ENCODE peak calls at places on chromosomes 7 and 10, in four cellular contexts. T is sigmoid colon, Q is right lobe of liver, Y is IMR-90. Z is an unnamed sample.

GRCh38 chr10:3397231-3397630 is 224.6 kb upstream of the PITRM1 start:
- DNase-seq in Q (no peak), T (no peak), Y (peak; percentile 40), Z (no peak)

GRCh38 chr7:35747611-35748010 is 52.7 kb upstream of the HERPUD2 start:
- DNase-seq in T (no peak), Q (no peak), Y (no peak), Z (no peak)

GRCh38 chr10:118057351-118057750 is 10.6 kb upstream of the RAB11FIP2 start:
- DNase-seq in T (no peak), Y (no peak), Q (no peak), Z (no peak)

GRCh38 chr7:94656925-94657731 is 1.2 kb upstream of the SGCE start:
- DNase-seq in T (no peak), Y (peak; percentile 40), Q (no peak), Z (no peak)

GRCh38 chr7:108323305-108323832 is 132.9 kb downstream of the NRCAM start:
- DNase-seq in Y (no peak), Q (no peak), T (no peak), Z (no peak)

GRCh38 chr7:157801109-157801508 is 464.3 kb downstream of the DNAJB6 start:
- DNase-seq in T (no peak), Y (no peak), Q (no peak), Z (no peak)

GRCh38 chr7:118606632-118607031 is 382.1 kb downstream of the ANKRD7 start:
- DNase-seq in Y (no peak), Q (no peak), T (no peak), Z (no peak)

GRCh38 chr7:14381306-14381705 is 391.8 kb upstream of the ETV1 start:
- DNase-seq in T (no peak), Y (peak; percentile 41), Q (no peak), Z (no peak)

GRCh38 chr10:105843786-105844560 is 1202.9 kb downstream of the SORCS3 start:
- DNase-seq in T (no peak), Q (no peak), Y (no peak), Z (no peak)

GRCh38 chr7:111232249-111233084 is 141.5 kb downstream of the LRRN3 start:
- DNase-seq in Q (no peak), Y (peak; percentile 75), T (no peak), Z (no peak)

GRCh38 chr10:1050145-1050544 is 1.2 kb upstream of the IDI1 start:
- DNase-seq in T (no peak), Y (peak; percentile 42), Q (no peak), Z (no peak)

GRCh38 chr10:93718937-93719725 is 16.7 kb upstream of the FRA10AC1 start:
- DNase-seq in Q (no peak), Y (no peak), T (no peak), Z (no peak)

GRCh38 chr7:2936301-2936700 is 92.2 kb upstream of the GNA12 start:
- DNase-seq in T (peak; percentile 20), Y (no peak), Q (no peak), Z (no peak)

GRCh38 chr7:82534687-82535086 is 91.1 kb upstream of the CACNA2D1 start:
- DNase-seq in Y (peak; percentile 70), T (no peak), Q (no peak), Z (no peak)

GRCh38 chr7:133186060-133186459 is 66.8 kb upstream of the EXOC4 start:
- DNase-seq in Q (no peak), Y (no peak), T (no peak), Z (no peak)

GRCh38 chr7:19284596-19285300 is 139.5 kb upstream of the FERD3L start:
- DNase-seq in T (no peak), Y (peak; percentile 72), Q (no peak), Z (no peak)

GRCh38 chr10:17064435-17064834 is 65.2 kb downstream of the CUBN start:
- DNase-seq in Q (no peak), Y (peak; percentile 20), T (no peak), Z (no peak)

GRCh38 chr7:45181286-45181960 is 23.8 kb downstream of the RAMP3 start:
- DNase-seq in Q (peak; percentile 36), Y (no peak), T (peak; percentile 28), Z (no peak)

GRCh38 chr7:95582578-95583293 is 13.6 kb downstream of the PDK4 start:
- DNase-seq in T (peak; percentile 74), Y (no peak), Q (no peak), Z (no peak)

GRCh38 chr7:51141451-51141971 is 175.1 kb downstream of the COBL start:
- DNase-seq in Y (peak; percentile 35), Q (no peak), T (no peak), Z (no peak)

GRCh38 chr7:76133164-76133775 is 68.4 kb upstream of the SRRM3 start:
- DNase-seq in Y (no peak), Q (no peak), T (no peak), Z (no peak)

GRCh38 chr7:36962367-36962766 is 238.1 kb upstream of the AOAH start:
- DNase-seq in Q (no peak), Y (no peak), T (no peak), Z (no peak)

GRCh38 chr7:148914208-148914777 is 30.2 kb upstream of the EZH2 start:
- DNase-seq in Y (peak; percentile 85), T (no peak), Q (no peak), Z (no peak)

GRCh38 chr10:89785095-89785494 is 83.7 kb downstream of the KIF20B start:
- DNase-seq in Q (no peak), T (no peak), Y (no peak), Z (no peak)

GRCh38 chr10:23886355-23886754 is 322.6 kb upstream of the KIAA1217 start:
- DNase-seq in Y (no peak), Q (no peak), T (no peak), Z (no peak)
- TF ChIP-seq CTCF in Y (no peak), Q (no peak), T (no peak), Z (no peak)

DNA sequence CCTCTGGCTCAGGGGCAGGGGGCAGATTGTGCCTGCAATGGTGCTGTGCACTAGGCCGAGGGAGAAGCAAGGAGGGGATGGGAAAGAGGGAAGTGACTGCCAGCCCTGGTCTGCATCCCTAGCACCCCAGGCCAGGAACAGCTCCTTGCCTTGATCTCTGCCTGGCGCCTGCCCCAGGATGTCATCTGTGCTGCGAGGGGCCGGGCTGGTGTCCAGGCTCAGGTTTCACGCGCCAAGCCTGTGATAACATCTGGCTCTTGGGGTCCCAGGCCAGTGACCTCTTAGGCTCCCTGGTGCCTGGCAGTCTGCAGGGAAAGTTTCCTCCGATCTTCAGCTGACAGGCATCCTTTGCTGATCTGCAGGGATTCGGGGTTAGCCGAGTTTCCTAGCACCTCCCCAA is 193.5 kb upstream of the GPR26 start:
- DNase-seq in Q (no peak), Y (no peak), T (no peak), Z (no peak)
- H3K27ac ChIP-seq in Q (no peak overlapping the region), Y (no peak overlapping the region), T (no peak overlapping the region), Z (no peak overlapping the region)

DNA sequence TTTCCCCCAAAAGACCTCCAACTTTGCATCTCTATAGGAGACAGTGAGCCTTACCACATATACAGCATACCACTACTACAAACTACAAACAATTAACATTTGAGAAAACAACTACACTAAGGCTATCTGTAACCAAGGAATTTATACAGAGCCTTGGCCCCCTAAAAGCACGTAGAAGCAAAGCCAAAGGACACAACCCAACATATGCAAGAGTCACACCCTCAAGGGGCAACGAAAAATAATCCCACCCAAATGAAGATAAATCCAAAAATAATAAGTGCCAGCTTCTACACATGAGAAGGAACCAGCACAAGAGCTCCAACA is 149.5 kb downstream of the ZEB1 start:
- DNase-seq in T (no peak), Q (no peak), Y (no peak), Z (no peak)
- TF ChIP-seq CTCF in T (no peak), Q (no peak), Y (no peak), Z (no peak)

DNA sequence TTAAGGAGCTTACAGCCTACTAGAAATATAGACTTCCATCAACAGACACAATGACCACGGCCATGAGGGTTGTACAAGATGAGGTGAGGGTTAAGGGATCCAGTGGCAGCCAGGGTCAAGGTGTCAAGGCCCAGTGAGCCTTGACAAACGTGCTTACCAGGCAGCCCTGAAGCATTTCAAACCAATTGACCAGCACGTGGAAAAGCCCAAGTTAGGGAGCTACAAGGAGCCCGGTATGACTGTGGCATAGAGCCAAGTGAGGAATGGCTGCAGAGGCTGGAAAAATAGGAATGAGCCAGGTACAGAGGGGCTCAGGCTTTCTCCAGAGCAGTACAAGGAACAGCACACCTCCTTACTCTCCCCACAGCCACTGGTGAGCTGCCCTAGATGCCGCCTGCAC is 12.7 kb downstream of the AFAP1L2 start:
- DNase-seq in Q (no peak), T (peak; percentile 32), Y (no peak), Z (no peak)
- H3K27ac ChIP-seq in Q (no peak overlapping the region), T (no peak overlapping the region), Y (no peak overlapping the region), Z (no peak overlapping the region)

GRCh38 chr7:134842901-134843300 is 63.5 kb downstream of the CALD1 start:
- DNase-seq in Q (no peak), Y (no peak), T (no peak), Z (no peak)

GRCh38 chr7:134844200-134844599 is 64.8 kb downstream of the CALD1 start:
- DNase-seq in Q (no peak), Y (no peak), T (no peak), Z (no peak)

GRCh38 chr7:134842062-134842461 is 62.6 kb downstream of the CALD1 start:
- DNase-seq in Q (no peak), T (no peak), Y (no peak), Z (no peak)

GRCh38 chr7:134847834-134848233 is 68.4 kb downstream of the CALD1 start:
- DNase-seq in T (no peak), Y (no peak), Q (no peak), Z (no peak)

GRCh38 chr7:134845461-134845860 is 66.0 kb downstream of the CALD1 start:
- DNase-seq in Q (no peak), T (no peak), Y (no peak), Z (no peak)
- TF ChIP-seq CTCF in Q (peak; percentile 47), T (no peak), Y (peak; percentile 22), Z (no peak)

DNA sequence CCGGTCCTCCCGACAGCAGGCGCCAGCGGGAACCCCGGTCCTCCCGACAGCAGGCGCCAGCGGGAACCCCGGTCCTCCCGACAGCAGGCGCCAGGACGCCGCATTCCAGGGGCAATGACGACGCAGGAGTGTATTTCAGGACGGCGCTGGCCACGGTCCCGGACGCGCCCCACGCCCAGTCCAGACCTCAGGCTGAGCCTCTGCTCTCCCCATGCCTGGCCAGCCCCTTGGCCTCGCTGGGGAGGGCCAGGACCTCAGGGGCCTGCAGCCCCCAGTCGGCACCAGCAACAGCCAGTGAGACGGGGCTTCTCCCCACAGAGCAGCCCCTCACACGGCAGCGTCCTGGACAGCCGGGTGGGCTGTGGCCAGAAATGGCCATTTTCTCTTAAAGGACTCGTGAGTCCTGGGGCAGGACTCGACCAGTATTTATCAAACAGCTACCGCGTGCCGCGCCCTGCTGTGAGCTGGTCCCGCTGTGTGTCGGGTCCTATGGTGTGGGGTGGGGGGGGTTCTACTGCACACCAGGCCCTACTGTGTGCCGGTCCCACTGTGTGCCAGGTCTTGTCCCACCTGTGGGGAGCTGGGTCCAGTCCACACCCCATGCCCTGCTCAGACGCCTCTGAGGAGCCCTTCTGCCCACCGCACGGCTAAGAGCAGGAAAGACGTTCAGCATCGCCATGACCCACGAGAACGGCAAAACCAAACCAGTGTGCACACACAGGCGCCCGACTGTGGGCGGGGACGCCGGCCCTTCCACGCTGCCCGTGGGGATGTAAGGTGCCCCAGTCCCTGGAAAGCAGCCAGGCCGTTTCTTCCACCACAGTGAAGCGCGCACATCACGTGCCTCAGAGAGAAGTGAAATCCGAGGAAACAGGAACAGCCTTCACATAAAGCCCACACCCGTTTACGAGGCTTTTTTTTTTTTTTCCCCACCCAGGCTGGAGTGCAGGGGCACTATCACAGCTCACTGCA is 33.3 kb downstream of the GET4 start:
- DNase-seq in Q (peak; percentile 74), Y (peak; percentile 15), T (peak; percentile 87), Z (peak; percentile 70)
- H3K27ac ChIP-seq in Q (no peak overlapping the region), Y (no peak overlapping the region), T (peak overlapping the region; percentile 63), Z (no peak overlapping the region)

Z was measured in lung.